ENCODE peak calls at places on chromosomes 7 and 10, in six cellular contexts. R, E, G, S, N and M are unnamed samples.
A peak's percentile ranks its signal among the peaks of the same experiment; 100 is the strongest.

GRCh38 chr7:143318661-143319060 is 2.8 kb downstream of the CLCN1 start:
- DNase-seq in N (no peak), G (peak; percentile 61), E (peak; percentile 67), R (no peak), S (no peak), M (no peak)

GRCh38 chr10:12194752-12195271 is 879 bp downstream of the NUDT5 start:
- DNase-seq in R (peak; percentile 82), N (peak; percentile 63), G (peak; percentile 58), E (peak; percentile 28), S (peak; percentile 1), M (no peak)

GRCh38 chr7:138982204-138982623 is 1.0 kb upstream of the KIAA1549 start:
- DNase-seq in G (peak; percentile 17), R (no peak), S (no peak), E (no peak), N (no peak), M (no peak)

GRCh38 chr10:15879663-15880062 is 19.4 kb upstream of the MINDY3 start:
- DNase-seq in G (no peak), E (no peak), S (no peak), N (no peak), R (no peak), M (no peak)

GRCh38 chr7:142347091-142347490 is 89.2 kb upstream of the PRSS58 start:
- DNase-seq in N (no peak), E (no peak), S (no peak), R (no peak), G (no peak), M (no peak)

GRCh38 chr7:44103941-44104879 is at the start of gene AEBP1:
- DNase-seq in N (no peak), R (peak; percentile 87), E (no peak), S (no peak), G (peak; percentile 50), M (no peak)

GRCh38 chr10:96287392-96288105 is 16.2 kb upstream of the BLNK start:
- DNase-seq in G (peak; percentile 7), N (no peak), R (no peak), E (peak; percentile 50), S (no peak), M (no peak)

GRCh38 chr10:1668347-1668746 is 69.0 kb downstream of the ADARB2 start:
- DNase-seq in S (no peak), N (no peak), G (no peak), R (no peak), E (no peak), M (no peak)

GRCh38 chr10:34922138-34922537 is 107.0 kb upstream of the PARD3 start:
- DNase-seq in S (peak; percentile 58), R (no peak), E (no peak), N (no peak), G (no peak), M (no peak)

GRCh38 chr10:49090696-49091338 is 24.5 kb downstream of the VSTM4 start:
- DNase-seq in N (no peak), R (no peak), S (no peak), G (no peak), E (no peak), M (no peak)

GRCh38 chr10:130357951-130358350 is 221.8 kb downstream of the GLRX3 start:
- DNase-seq in E (no peak), S (no peak), G (no peak), R (peak; percentile 59), N (no peak), M (no peak)

GRCh38 chr10:132388901-132389630 is 7.9 kb upstream of the PWWP2B start:
- DNase-seq in G (no peak), R (peak; percentile 90), E (no peak), S (no peak), N (peak; percentile 56), M (peak; percentile 85)

GRCh38 chr10:32413513-32413912 is 32.4 kb upstream of the CCDC7 start:
- DNase-seq in N (peak; percentile 45), S (peak; percentile 96), E (no peak), R (no peak), G (peak; percentile 66), M (no peak)

GRCh38 chr10:130658687-130659290 is 522.6 kb downstream of the GLRX3 start:
- DNase-seq in S (no peak), N (no peak), G (no peak), E (no peak), R (no peak), M (no peak)

GRCh38 chr10:35331894-35332640 is 4.2 kb upstream of the CCNY start:
- DNase-seq in E (no peak), G (peak; percentile 92), S (peak; percentile 100), R (no peak), N (no peak), M (no peak)

GRCh38 chr10:123301077-123301875 is 147.1 kb downstream of the BUB3 start:
- DNase-seq in G (peak; percentile 66), E (no peak), R (no peak), N (peak; percentile 36), S (peak; percentile 60), M (no peak)

GRCh38 chr10:98289802-98290209 is 21.8 kb upstream of the LOXL4 start:
- DNase-seq in R (no peak), G (no peak), E (no peak), S (no peak), N (no peak), M (no peak)

GRCh38 chr7:31991846-31992245 is 78.4 kb downstream of the PDE1C start:
- DNase-seq in G (no peak), N (no peak), S (peak; percentile 62), E (no peak), R (no peak), M (no peak)

GRCh38 chr10:7417103-7417623 is 6.3 kb upstream of the SFMBT2 start:
- DNase-seq in G (peak; percentile 59), E (no peak), N (no peak), S (peak; percentile 40), R (no peak), M (no peak)

GRCh38 chr7:6489612-6490011 is 41.9 kb upstream of the DAGLB start:
- DNase-seq in E (no peak), N (no peak), G (no peak), S (no peak), R (no peak), M (no peak)

GRCh38 chr7:78172138-78172887 is 373.7 kb downstream of the PHTF2 start:
- DNase-seq in G (no peak), R (no peak), N (no peak), E (no peak), S (no peak), M (no peak)

GRCh38 chr10:18158698-18159342 is 18.6 kb downstream of the CACNB2 start:
- DNase-seq in R (no peak), G (peak; percentile 52), S (peak; percentile 8), N (no peak), E (no peak), M (no peak)

GRCh38 chr7:156892086-156892800 is 740 bp downstream of the LMBR1 start:
- DNase-seq in G (peak; percentile 32), N (peak; percentile 72), S (peak; percentile 31), E (peak; percentile 25), R (peak; percentile 95), M (peak; percentile 82)

GRCh38 chr7:150986099-150986512 is 4.7 kb upstream of the NOS3 start:
- DNase-seq in R (no peak), G (peak; percentile 61), E (no peak), N (no peak), S (peak; percentile 64), M (peak; percentile 65)

GRCh38 chr7:121505021-121505420 is 108.9 kb upstream of the FAM3C start:
- DNase-seq in G (peak; percentile 70), R (no peak), E (no peak), S (peak; percentile 19), N (no peak), M (no peak)

GRCh38 chr7:105647591-105647990 is 66.3 kb upstream of the EFCAB10 start:
- DNase-seq in R (no peak), G (no peak), N (no peak), E (no peak), S (peak; percentile 87), M (no peak)

GRCh38 chr10:48399551-48399950 is 93.1 kb downstream of the MAPK8 start:
- DNase-seq in E (no peak), G (no peak), R (no peak), N (no peak), S (no peak), M (no peak)

GRCh38 chr10:123392182-123392930 is 238.2 kb downstream of the BUB3 start:
- DNase-seq in G (no peak), S (no peak), N (no peak), E (no peak), R (no peak), M (no peak)

GRCh38 chr10:88835095-88835909 is 16.3 kb downstream of the ANKRD22 start:
- DNase-seq in E (peak; percentile 82), R (peak; percentile 94), G (peak; percentile 93), S (peak; percentile 83), N (peak; percentile 83), M (peak; percentile 84)

GRCh38 chr7:158555034-158555520 is 32.5 kb downstream of the PTPRN2 start:
- DNase-seq in E (no peak), S (no peak), G (no peak), R (no peak), N (no peak), M (no peak)

GRCh38 chr10:117492504-117492903 is 50.0 kb upstream of the EMX2 start:
- DNase-seq in S (no peak), E (no peak), N (no peak), R (peak; percentile 12), G (no peak), M (no peak)

GRCh38 chr10:117486606-117487005 is 55.9 kb upstream of the EMX2 start:
- DNase-seq in G (no peak), S (no peak), E (no peak), R (peak; percentile 44), N (no peak), M (no peak)

GRCh38 chr10:117483056-117483590 is 59.4 kb upstream of the EMX2 start:
- DNase-seq in N (no peak), R (peak; percentile 18), S (peak; percentile 79), E (no peak), G (no peak), M (no peak)

GRCh38 chr10:117488004-117488403 is 54.5 kb upstream of the EMX2 start:
- DNase-seq in N (no peak), S (no peak), R (no peak), E (no peak), G (no peak), M (no peak)
- H3K27me3 ChIP-seq in N (no peaks in the 10 kb centered on the region), S (peaks cover 30% of the 10 kb centered on the region), R (no peaks in the 10 kb centered on the region), E (no peaks in the 10 kb centered on the region), G (peaks cover 57% of the 10 kb centered on the region), M (no peaks in the 10 kb centered on the region)

DNA sequence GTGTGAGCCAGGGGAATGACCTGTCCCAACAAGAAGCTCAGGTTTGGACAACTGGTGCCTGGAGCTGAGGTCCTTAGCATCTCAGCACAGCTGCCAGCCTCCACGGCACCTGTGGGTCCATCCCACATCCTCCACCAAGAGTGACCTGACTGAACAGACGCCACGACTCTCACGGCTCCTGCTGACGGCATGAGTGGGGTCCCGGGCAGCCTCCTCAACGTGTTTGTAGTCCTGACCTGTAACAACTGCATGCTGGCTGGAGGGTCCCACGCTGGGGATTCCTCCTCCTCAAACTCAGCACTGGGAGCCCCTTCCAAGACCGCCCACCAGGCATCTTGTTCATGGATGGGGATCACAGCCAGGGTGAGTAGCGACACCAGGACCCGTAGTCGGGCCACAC is 36.2 kb downstream of the FAM20C start:
- DNase-seq in N (no peak), R (no peak), G (no peak), E (no peak), S (no peak), M (no peak)
- H3K27ac ChIP-seq in N (no peak overlapping the region), R (no peak overlapping the region), G (no peak overlapping the region), E (peak overlapping the region; percentile 37), S (no peak overlapping the region), M (no peak overlapping the region)

GRCh38 chr10:127736222-127736914 is 617 bp upstream of the FOXI2 start:
- DNase-seq in R (no peak), G (no peak), E (no peak), S (no peak), N (no peak), M (no peak)
- H3K27me3 ChIP-seq in R (peaks cover 40% of the 10 kb centered on the region), G (peaks cover 97% of the 10 kb centered on the region), E (peaks cover 27% of the 10 kb centered on the region), S (peaks cover 4% of the 10 kb centered on the region), N (peaks cover 51% of the 10 kb centered on the region), M (no peaks in the 10 kb centered on the region)

GRCh38 chr10:30184397-30185033 is 125.1 kb upstream of the JCAD start:
- DNase-seq in E (no peak), G (no peak), S (no peak), N (no peak), R (no peak), M (no peak)
- H3K27ac ChIP-seq in E (no peak overlapping the region), G (no peak overlapping the region), S (no peak overlapping the region), N (no peak overlapping the region), R (no peak overlapping the region), M (no peak overlapping the region)